ENCODE peak calls at places on chromosome 12, in eight cellular contexts. F, D, Y, Z, H, C, E and S are unnamed samples.
A peak's percentile ranks its signal among the peaks of the same experiment; 100 is the strongest.

GRCh38 chr12:124411291-124411878 is 116.5 kb downstream of the RFLNA start:
- DNase-seq in F (peak; percentile 52), D (no peak), Y (peak; percentile 96), Z (peak; percentile 93), H (no peak), C (peak; percentile 95), E (peak; percentile 92), S (no peak)

GRCh38 chr12:16726879-16727278 is 120.9 kb upstream of the LMO3 start:
- DNase-seq in F (peak; percentile 14), D (no peak), Y (peak; percentile 1), Z (no peak), H (no peak), C (no peak), E (peak; percentile 78), S (no peak)

GRCh38 chr12:128259556-128260070 is 7.4 kb upstream of the TMEM132C start:
- DNase-seq in F (no peak), D (no peak), Y (peak; percentile 21), Z (peak; percentile 0), H (peak; percentile 33), C (no peak), E (peak; percentile 2), S (no peak)

GRCh38 chr12:57837779-57838562 is 8.6 kb downstream of the CTDSP2 start:
- DNase-seq in F (no peak), D (no peak), Y (peak; percentile 84), Z (peak; percentile 77), H (no peak), C (peak; percentile 60), E (peak; percentile 65), S (no peak)

GRCh38 chr12:103793046-103793445 is 48.0 kb downstream of the NT5DC3 start:
- DNase-seq in F (no peak), D (no peak), Y (no peak), Z (no peak), H (no peak), C (peak; percentile 74), E (no peak), S (no peak)

GRCh38 chr12:130929363-130929762 is 24.3 kb upstream of the ADGRD1 start:
- DNase-seq in F (no peak), D (no peak), Y (no peak), Z (no peak), H (no peak), C (no peak), E (no peak), S (no peak)

GRCh38 chr12:26318661-26319068 is 123.3 kb downstream of the SSPN start:
- DNase-seq in F (peak; percentile 59), D (no peak), Y (peak; percentile 97), Z (peak; percentile 86), H (no peak), C (peak; percentile 84), E (peak; percentile 78), S (no peak)

GRCh38 chr12:51896236-51896635 is 8.3 kb downstream of the ANKRD33 start:
- DNase-seq in F (no peak), D (no peak), Y (no peak), Z (no peak), H (no peak), C (no peak), E (no peak), S (no peak)

GRCh38 chr12:125651625-125652024 is 586.4 kb downstream of the AACS start:
- DNase-seq in F (no peak), D (no peak), Y (no peak), Z (no peak), H (no peak), C (no peak), E (no peak), S (no peak)

GRCh38 chr12:70733385-70733784 is 96.2 kb upstream of the PTPRB start:
- DNase-seq in F (no peak), D (no peak), Y (peak; percentile 84), Z (peak; percentile 86), H (no peak), C (peak; percentile 78), E (peak; percentile 73), S (no peak)

DNA sequence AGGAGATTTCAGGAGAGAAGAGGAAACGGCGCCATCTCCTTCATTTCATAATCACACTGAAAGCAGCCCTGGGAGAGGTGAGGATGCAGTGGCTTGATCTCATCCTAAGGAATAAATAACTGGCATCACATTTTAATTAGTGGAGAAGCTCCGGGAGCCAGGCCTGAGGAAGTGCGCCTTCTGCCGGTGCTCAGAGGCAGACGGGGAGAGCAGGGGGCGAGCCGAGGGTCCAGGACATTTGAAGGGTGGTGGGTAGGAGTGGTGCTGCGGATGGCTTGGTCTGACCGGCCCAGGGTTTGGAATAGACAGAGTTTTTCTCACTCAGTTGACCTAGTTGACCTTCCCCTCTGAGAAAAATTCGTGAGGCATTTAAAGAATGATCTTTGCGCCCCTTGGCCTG is 265.0 kb downstream of the CACNA1C start:
- DNase-seq in F (no peak), D (no peak), Y (no peak), Z (no peak), H (no peak), C (no peak), E (no peak), S (no peak)
- TF ChIP-seq CTCF in F (no peak), D (no peak), Y (no peak), Z (no peak), H (no peak), C (no peak), E (no peak), S (no peak)

GRCh38 chr12:4269279-4269991 is 4.1 kb upstream of the CCND2 start:
- DNase-seq in F (peak; percentile 70), D (peak; percentile 87), Y (peak; percentile 50), Z (peak; percentile 71), H (peak; percentile 81), C (peak; percentile 72), E (peak; percentile 49), S (peak; percentile 85)
- TF ChIP-seq CTCF in F (peak; percentile 60), D (no peak), Y (no peak), Z (no peak), H (no peak), C (no peak), E (no peak), S (no peak)

GRCh38 chr12:107992870-107993451 is 136.1 kb upstream of the WSCD2 start:
- DNase-seq in F (no peak), D (no peak), Y (peak; percentile 27), Z (peak; percentile 1), H (no peak), C (peak; percentile 61), E (peak; percentile 2), S (no peak)

GRCh38 chr12:107984973-107985372 is 144.1 kb upstream of the WSCD2 start:
- DNase-seq in F (no peak), D (no peak), Y (no peak), Z (no peak), H (no peak), C (no peak), E (no peak), S (no peak)

GRCh38 chr12:107992016-107992415 is 137.1 kb upstream of the WSCD2 start:
- DNase-seq in F (no peak), D (no peak), Y (no peak), Z (no peak), H (no peak), C (no peak), E (no peak), S (no peak)

GRCh38 chr12:107986183-107986582 is 142.9 kb upstream of the WSCD2 start:
- DNase-seq in F (no peak), D (no peak), Y (no peak), Z (no peak), H (no peak), C (no peak), E (no peak), S (no peak)

GRCh38 chr12:107990325-107990724 is 138.8 kb upstream of the WSCD2 start:
- DNase-seq in F (no peak), D (no peak), Y (peak; percentile 22), Z (no peak), H (no peak), C (peak; percentile 45), E (no peak), S (peak; percentile 11)
- TF ChIP-seq CTCF in F (peak; percentile 39), D (peak; percentile 17), Y (peak; percentile 21), Z (peak; percentile 16), H (no peak), C (peak; percentile 23), E (no peak), S (peak; percentile 26)

GRCh38 chr12:96989916-96990315 is 82.9 kb downstream of the NEDD1 start:
- DNase-seq in F (no peak), D (no peak), Y (no peak), Z (no peak), H (no peak), C (peak; percentile 66), E (peak; percentile 25), S (no peak)
- TF ChIP-seq CTCF in F (no peak), D (no peak), Y (peak; percentile 5), Z (no peak), H (no peak), C (peak; percentile 67), E (peak; percentile 29), S (no peak)

GRCh38 chr12:115636546-115636945 is 640.9 kb downstream of the MED13L start:
- DNase-seq in F (no peak), D (no peak), Y (no peak), Z (no peak), H (no peak), C (no peak), E (peak; percentile 5), S (no peak)

GRCh38 chr12:115630133-115630532 is 647.4 kb downstream of the MED13L start:
- DNase-seq in F (no peak), D (no peak), Y (no peak), Z (no peak), H (no peak), C (no peak), E (no peak), S (no peak)

GRCh38 chr12:115632323-115632722 is 645.2 kb downstream of the MED13L start:
- DNase-seq in F (no peak), D (no peak), Y (peak; percentile 52), Z (peak; percentile 35), H (no peak), C (peak; percentile 15), E (peak; percentile 15), S (no peak)
- TF ChIP-seq CTCF in F (peak; percentile 16), D (no peak), Y (peak; percentile 26), Z (no peak), H (no peak), C (peak; percentile 31), E (peak; percentile 17), S (no peak)